ENCODE peak calls at places on chromosome 21, in ten cellular contexts. J is fibroblast of lung, O is tibial artery, B is psoas muscle, Y is small intestine, W is cardiac muscle cell, N is testis, M is heart right ventricle, Q is neuronal stem cell, T is upper lobe of right lung. A is an unnamed sample. For H3K4me1, the result is how much of the 10 kb centered on the place peaks cover.

GRCh38 chr21:43731891-43732711 is 13.2 kb downstream of the PDXK start:
- DNase-seq in J (peak), N (no peak), M (no peak), T (peak), Y (peak), B (peak), Q (no peak), W (no peak), O (no peak), A (no peak)

GRCh38 chr21:44823179-44823654 is 5.4 kb upstream of the SUMO3 start:
- DNase-seq in Q (no peak), N (no peak), B (no peak), J (no peak), O (no peak), W (no peak), M (no peak), T (no peak), Y (no peak), A (no peak)

GRCh38 chr21:44079846-44080245 is 27.4 kb upstream of the PWP2 start:
- DNase-seq in M (no peak), Q (no peak), T (no peak), O (no peak), W (no peak), Y (no peak), J (no peak), N (no peak), B (no peak), A (no peak)

GRCh38 chr21:40845621-40846020 is 1.3 kb downstream of the DSCAM start:
- DNase-seq in M (no peak), Q (no peak), B (no peak), J (peak), W (no peak), T (no peak), O (no peak), N (no peak), Y (no peak), A (no peak)

GRCh38 chr21:44495641-44496040 is 40.3 kb downstream of the LRRC3 start:
- DNase-seq in N (no peak), Y (no peak), O (no peak), T (no peak), Q (no peak), J (no peak), W (peak), B (no peak), M (no peak), A (no peak)

GRCh38 chr21:24045775-24046215 is 1561.5 kb downstream of the MRPL39 start:
- DNase-seq in M (peak), Y (no peak), N (peak), W (peak), B (peak), O (peak), J (peak), T (no peak), Q (no peak), A (no peak)

GRCh38 chr21:45599146-45599581 is 44.4 kb upstream of the PCBP3 start:
- DNase-seq in O (peak), J (no peak), W (no peak), T (peak), Q (no peak), N (no peak), M (no peak), Y (no peak), B (no peak), A (no peak)

GRCh38 chr21:29973258-29973657 is 33.5 kb upstream of the GRIK1 start:
- DNase-seq in N (no peak), B (no peak), Q (no peak), O (no peak), J (no peak), M (no peak), Y (no peak), W (no peak), T (no peak), A (no peak)

GRCh38 chr21:20451051-20451450 is 547.2 kb upstream of the NCAM2 start:
- DNase-seq in B (no peak), W (no peak), M (no peak), N (no peak), Y (no peak), J (no peak), Q (no peak), O (no peak), T (no peak), A (no peak)

GRCh38 chr21:38743772-38744529 is 61.8 kb upstream of the ETS2 start:
- DNase-seq in N (no peak), Y (no peak), J (no peak), B (no peak), M (peak), T (no peak), W (no peak), Q (no peak), O (no peak), A (no peak)

GRCh38 chr21:43609501-43610340 is 49.6 kb downstream of the HSF2BP start:
- DNase-seq in T (no peak), Q (no peak), Y (peak), B (no peak), W (peak), M (no peak), N (peak), O (peak), J (peak), A (peak)

GRCh38 chr21:36980280-36981048 is 14.0 kb upstream of the HLCS start:
- DNase-seq in Y (peak), T (peak), B (peak), J (peak), W (peak), O (no peak), N (peak), Q (no peak), M (peak), A (no peak)

GRCh38 chr21:35796834-35797233 is 263.5 kb downstream of the SETD4 start:
- DNase-seq in Q (no peak), M (no peak), T (no peak), B (no peak), Y (peak), J (no peak), N (no peak), O (no peak), W (no peak), A (no peak)

GRCh38 chr21:17386498-17386897 is 126.3 kb upstream of the CXADR start:
- DNase-seq in J (no peak), M (no peak), Y (no peak), B (no peak), T (no peak), O (no peak), N (no peak), Q (no peak), W (no peak), A (no peak)

GRCh38 chr21:29152936-29153335 is 22.5 kb downstream of the MAP3K7CL start:
- DNase-seq in W (no peak), O (no peak), M (no peak), B (no peak), N (no peak), J (peak), Y (no peak), T (no peak), Q (no peak), A (no peak)

GRCh38 chr21:45366931-45367401 is 38.0 kb upstream of the COL18A1 start:
- DNase-seq in M (peak), N (peak), T (no peak), O (peak), W (no peak), Y (no peak), Q (no peak), J (peak), B (peak), A (peak)

GRCh38 chr21:45846373-45847160 is 135.0 kb upstream of the COL6A1 start:
- DNase-seq in N (peak), J (peak), T (no peak), O (no peak), M (peak), Q (no peak), B (no peak), W (peak), Y (peak), A (no peak)

GRCh38 chr21:15967661-15968060 is 237.9 kb downstream of the USP25 start:
- DNase-seq in M (no peak), J (peak), T (no peak), Y (no peak), N (no peak), W (no peak), Q (no peak), O (no peak), B (no peak), A (no peak)

GRCh38 chr21:45254557-45254930 is 33.2 kb downstream of the POFUT2 start:
- DNase-seq in Q (no peak), T (no peak), Y (no peak), N (no peak), J (no peak), B (no peak), O (no peak), W (no peak), M (no peak), A (no peak)

GRCh38 chr21:45256912-45257672 is 30.6 kb downstream of the POFUT2 start:
- DNase-seq in Y (no peak), J (no peak), W (peak), N (no peak), T (no peak), O (no peak), Q (no peak), M (no peak), B (peak), A (no peak)

GRCh38 chr21:46117586-46118304 is 19.8 kb downstream of the COL6A2 start:
- DNase-seq in B (peak), O (no peak), T (peak), Y (no peak), J (no peak), N (peak), M (peak), Q (no peak), W (no peak), A (peak)

GRCh38 chr21:44279621-44280260 is 5.9 kb upstream of the AIRE start:
- DNase-seq in T (no peak), W (no peak), M (no peak), O (no peak), J (no peak), N (no peak), B (peak), Q (no peak), Y (no peak), A (no peak)

GRCh38 chr21:35792569-35792968 is 267.8 kb downstream of the SETD4 start:
- DNase-seq in W (no peak), J (no peak), Y (no peak), T (no peak), M (no peak), Q (no peak), N (no peak), B (no peak), O (no peak), A (no peak)

DNA sequence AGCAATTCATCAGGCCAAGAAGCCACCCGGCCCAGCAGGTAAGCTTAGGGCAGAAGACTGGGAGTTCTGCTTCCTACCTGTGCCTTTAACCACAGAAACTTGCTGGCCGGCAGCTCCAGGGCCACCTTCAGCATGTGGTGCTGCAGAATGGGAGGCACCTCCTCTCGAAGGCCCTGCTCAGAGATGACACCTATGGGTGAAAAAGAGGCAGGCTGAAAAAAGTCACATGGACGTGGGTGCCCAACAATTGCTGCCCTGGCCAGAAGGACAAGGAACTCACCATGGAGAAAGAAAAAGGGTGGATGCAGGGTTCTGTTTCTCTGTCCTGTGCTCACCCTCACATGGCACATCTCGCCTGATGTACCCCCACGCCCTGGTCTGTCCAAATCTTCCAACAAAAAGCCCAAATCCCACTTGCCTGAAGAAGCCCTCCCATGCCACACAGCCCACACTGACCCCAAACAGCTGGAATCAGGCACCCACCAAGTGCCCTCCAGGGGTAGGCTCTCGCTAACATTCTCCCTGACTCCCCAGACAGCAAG is 33.0 kb downstream of the URB1 start:
- DNase-seq in J (no peak), O (no peak), W (no peak), M (no peak), Q (no peak), T (no peak), N (peak), B (no peak), Y (peak), A (no peak)
- H3K27ac ChIP-seq in J (no peak), O (no peak), W (no peak), M (no peak), Q (no peak), T (no peak), N (no peak), B (no peak), Y (no peak), A (no peak)

DNA sequence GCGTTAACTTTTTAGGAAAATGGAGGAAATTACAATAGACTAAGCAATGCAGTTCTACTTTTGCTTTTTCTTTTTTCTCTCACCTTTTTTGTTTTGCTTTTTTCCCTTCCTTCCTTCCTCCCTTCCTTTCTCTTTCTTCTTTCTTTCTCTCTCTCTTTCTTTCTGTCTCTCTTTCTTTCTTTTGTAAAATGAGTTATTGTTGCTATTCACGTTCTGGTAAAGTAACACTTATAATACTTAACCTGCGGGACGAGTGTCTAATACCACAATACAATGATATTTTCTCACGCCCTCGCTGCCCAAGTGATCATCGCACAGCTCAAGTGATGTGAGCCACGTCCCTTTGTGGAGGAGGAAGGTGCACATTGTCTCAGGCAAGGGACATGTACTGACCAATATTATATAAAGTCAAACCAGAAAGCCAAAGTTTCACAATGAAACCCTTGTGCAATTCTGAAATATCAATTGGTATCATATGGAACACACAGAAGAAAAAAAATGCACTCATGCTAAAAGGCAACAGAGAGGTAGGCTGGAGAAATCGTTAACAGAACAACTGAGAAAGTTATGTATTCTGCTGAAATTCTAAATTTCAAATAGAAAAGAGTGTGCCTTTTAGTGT is 1.7 kb downstream of the JAM2 start:
- DNase-seq in T (no peak), B (no peak), O (no peak), Y (no peak), M (no peak), Q (no peak), N (no peak), J (no peak), W (no peak), A (no peak)
- H3K4me3 ChIP-seq in T (peak), B (peak), O (peak), Y (no peak), M (peak), Q (no peak), N (peak), J (peak), W (no peak), A (no peak)

GRCh38 chr21:33378081-33378480 is 25.1 kb upstream of the IFNGR2 start:
- DNase-seq in Y (no peak), W (no peak), N (no peak), O (no peak), B (no peak), T (peak), J (no peak), M (no peak), Q (no peak), A (no peak)
- H3K4me1 ChIP-seq in Y (under half), W (under half), N (under half), O (under half), B (under half), T (under half), J (under half), M (under half), Q (under half), A (under half)

DNA sequence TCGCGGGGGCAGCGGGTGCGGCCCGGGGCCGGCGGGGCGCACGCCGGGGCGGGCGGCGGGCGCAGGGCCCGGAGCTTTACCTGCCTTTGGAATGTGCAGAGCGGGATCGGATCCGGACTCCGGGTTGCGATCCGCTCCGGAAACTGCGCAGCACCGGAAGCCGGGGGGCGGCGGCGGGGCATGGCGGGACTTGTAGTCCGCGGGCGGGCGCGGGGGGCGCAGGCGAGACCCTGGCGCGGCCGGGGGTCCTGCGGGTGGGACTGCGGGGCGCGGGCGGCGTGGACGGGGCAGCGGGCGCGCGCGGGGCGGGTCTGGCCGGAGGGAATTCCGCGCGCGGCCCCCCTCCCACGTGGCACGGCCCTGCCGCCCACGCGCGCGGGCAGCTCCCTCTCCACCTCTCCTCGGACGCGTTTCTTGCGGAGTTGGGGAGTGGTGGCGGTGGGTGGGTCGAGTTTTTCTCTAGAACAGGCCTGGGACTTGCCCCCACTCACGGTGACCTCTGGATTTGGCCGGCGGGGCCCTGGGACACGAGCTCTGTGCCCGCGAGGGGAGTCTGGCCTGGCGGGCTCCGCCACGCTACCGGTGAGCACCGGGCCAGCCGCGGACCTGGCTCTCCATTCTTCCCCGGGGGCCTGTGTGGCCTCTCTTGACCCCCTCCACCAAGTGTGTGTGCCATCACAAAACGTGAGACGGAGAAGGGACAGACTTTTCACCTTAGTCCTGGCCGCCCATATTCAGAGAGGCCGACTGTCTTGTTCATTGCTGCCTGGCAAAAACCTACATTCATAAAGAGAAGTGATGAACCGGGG is at the start of gene PRDM15:
- DNase-seq in B (peak), O (peak), W (peak), Q (peak), J (peak), Y (peak), M (peak), N (peak), T (peak), A (peak)
- H3K27ac ChIP-seq in B (peak), O (peak), W (peak), Q (no peak), J (peak), Y (peak), M (peak), N (peak), T (peak), A (peak)

GRCh38 chr21:25186278-25186677 is 421.0 kb downstream of the MRPL39 start:
- DNase-seq in Y (no peak), O (no peak), B (no peak), T (no peak), W (no peak), N (no peak), J (peak), M (no peak), Q (no peak), A (no peak)
- H3K4me3 ChIP-seq in Y (no peak), O (no peak), B (no peak), T (no peak), W (no peak), N (no peak), J (no peak), M (no peak), Q (no peak), A (no peak)

GRCh38 chr21:42230636-42231035 is 11.7 kb downstream of the ABCG1 start:
- DNase-seq in N (no peak), B (no peak), W (no peak), T (peak), Y (no peak), O (no peak), Q (no peak), M (no peak), J (no peak), A (no peak)

GRCh38 chr21:42231761-42232160 is 12.8 kb downstream of the ABCG1 start:
- DNase-seq in M (no peak), J (no peak), W (no peak), Y (no peak), T (no peak), O (no peak), Q (no peak), N (no peak), B (peak), A (no peak)

GRCh38 chr21:42234026-42234425 is 15.1 kb downstream of the ABCG1 start:
- DNase-seq in J (no peak), Y (peak), W (no peak), B (peak), M (no peak), Q (no peak), T (no peak), O (no peak), N (no peak), A (no peak)

GRCh38 chr21:42233067-42233981 is 14.4 kb downstream of the ABCG1 start:
- DNase-seq in W (peak), M (peak), N (peak), Y (peak), B (peak), O (peak), T (peak), J (no peak), Q (no peak), A (no peak)

GRCh38 chr21:42232176-42232825 is 13.4 kb downstream of the ABCG1 start:
- DNase-seq in B (peak), N (no peak), Q (no peak), Y (peak), M (no peak), W (no peak), T (no peak), O (no peak), J (no peak), A (no peak)
- H3K4me1 ChIP-seq in B (half or more), N (under half), Q (under half), Y (under half), M (half or more), W (under half), T (half or more), O (under half), J (under half), A (under half)